ENCODE peak calls at places on chromosomes 3 and 15, in eight cellular contexts. One of them, this sample, is unnamed.

GRCh38 chr15:42444415-42445063 is 46.4 kb downstream of the ZNF106 start:
- DNase-seq in endothelial cell: no peak
- DNase-seq in caudate nucleus: no peak
- DNase-seq in EL: peak
- DNase-seq in activated T-cell treated with anti-CD3 and anti-CD28 coated beads for 48 hours: no peak
- DNase-seq in pons: no peak
- DNase-seq in HuH-7: no peak
- DNase-seq in stimulated activated CD4-positive, alpha-beta T cell treated with anti-CD3 and anti-CD28 coated beads, Interleukin-1b, Interleukin-23, amount 100 ng/mL, for 48 hours: no peak
- DNase-seq in this sample: no peak

GRCh38 chr15:60679256-60679655 is 200.3 kb upstream of the ICE2 start:
- DNase-seq in caudate nucleus: no peak
- DNase-seq in stimulated activated CD4-positive, alpha-beta T cell treated with anti-CD3 and anti-CD28 coated beads, Interleukin-1b, Interleukin-23, amount 100 ng/mL, for 48 hours: no peak
- DNase-seq in pons: no peak
- DNase-seq in endothelial cell: no peak
- DNase-seq in activated T-cell treated with anti-CD3 and anti-CD28 coated beads for 48 hours: no peak
- DNase-seq in HuH-7: no peak
- DNase-seq in EL: peak
- DNase-seq in this sample: no peak

GRCh38 chr3:192597511-192597910 is 129.8 kb downstream of the FGF12 start:
- DNase-seq in caudate nucleus: no peak
- DNase-seq in HuH-7: no peak
- DNase-seq in endothelial cell: no peak
- DNase-seq in activated T-cell treated with anti-CD3 and anti-CD28 coated beads for 48 hours: no peak
- DNase-seq in EL: no peak
- DNase-seq in pons: no peak
- DNase-seq in stimulated activated CD4-positive, alpha-beta T cell treated with anti-CD3 and anti-CD28 coated beads, Interleukin-1b, Interleukin-23, amount 100 ng/mL, for 48 hours: no peak
- DNase-seq in this sample: no peak

GRCh38 chr15:48177383-48177874 is 666 bp downstream of the MYEF2 start:
- DNase-seq in caudate nucleus: no peak
- DNase-seq in stimulated activated CD4-positive, alpha-beta T cell treated with anti-CD3 and anti-CD28 coated beads, Interleukin-1b, Interleukin-23, amount 100 ng/mL, for 48 hours: no peak
- DNase-seq in HuH-7: peak
- DNase-seq in endothelial cell: no peak
- DNase-seq in EL: peak
- DNase-seq in activated T-cell treated with anti-CD3 and anti-CD28 coated beads for 48 hours: no peak
- DNase-seq in pons: peak
- DNase-seq in this sample: no peak

GRCh38 chr15:67746022-67746421 is 79.3 kb upstream of the SKOR1 start:
- DNase-seq in endothelial cell: no peak
- DNase-seq in activated T-cell treated with anti-CD3 and anti-CD28 coated beads for 48 hours: no peak
- DNase-seq in caudate nucleus: no peak
- DNase-seq in stimulated activated CD4-positive, alpha-beta T cell treated with anti-CD3 and anti-CD28 coated beads, Interleukin-1b, Interleukin-23, amount 100 ng/mL, for 48 hours: no peak
- DNase-seq in pons: no peak
- DNase-seq in HuH-7: no peak
- DNase-seq in EL: peak
- DNase-seq in this sample: no peak

GRCh38 chr3:124584552-124585391 is 145.5 kb upstream of the UMPS start:
- DNase-seq in stimulated activated CD4-positive, alpha-beta T cell treated with anti-CD3 and anti-CD28 coated beads, Interleukin-1b, Interleukin-23, amount 100 ng/mL, for 48 hours: peak
- DNase-seq in activated T-cell treated with anti-CD3 and anti-CD28 coated beads for 48 hours: no peak
- DNase-seq in endothelial cell: peak
- DNase-seq in EL: peak
- DNase-seq in pons: no peak
- DNase-seq in HuH-7: peak
- DNase-seq in caudate nucleus: no peak
- DNase-seq in this sample: no peak

GRCh38 chr15:25394893-25395292 is 43.9 kb downstream of the UBE3A start:
- DNase-seq in HuH-7: no peak
- DNase-seq in endothelial cell: no peak
- DNase-seq in stimulated activated CD4-positive, alpha-beta T cell treated with anti-CD3 and anti-CD28 coated beads, Interleukin-1b, Interleukin-23, amount 100 ng/mL, for 48 hours: no peak
- DNase-seq in EL: no peak
- DNase-seq in activated T-cell treated with anti-CD3 and anti-CD28 coated beads for 48 hours: no peak
- DNase-seq in caudate nucleus: no peak
- DNase-seq in pons: no peak
- DNase-seq in this sample: no peak

GRCh38 chr3:61894988-61895935 is 333.9 kb downstream of the PTPRG start:
- DNase-seq in stimulated activated CD4-positive, alpha-beta T cell treated with anti-CD3 and anti-CD28 coated beads, Interleukin-1b, Interleukin-23, amount 100 ng/mL, for 48 hours: peak
- DNase-seq in activated T-cell treated with anti-CD3 and anti-CD28 coated beads for 48 hours: peak
- DNase-seq in endothelial cell: no peak
- DNase-seq in EL: peak
- DNase-seq in HuH-7: no peak
- DNase-seq in caudate nucleus: no peak
- DNase-seq in pons: peak
- DNase-seq in this sample: peak

GRCh38 chr3:4992118-4992517 is 12.9 kb downstream of the BHLHE40 start:
- DNase-seq in endothelial cell: no peak
- DNase-seq in stimulated activated CD4-positive, alpha-beta T cell treated with anti-CD3 and anti-CD28 coated beads, Interleukin-1b, Interleukin-23, amount 100 ng/mL, for 48 hours: no peak
- DNase-seq in HuH-7: no peak
- DNase-seq in EL: no peak
- DNase-seq in caudate nucleus: no peak
- DNase-seq in activated T-cell treated with anti-CD3 and anti-CD28 coated beads for 48 hours: no peak
- DNase-seq in pons: no peak
- DNase-seq in this sample: no peak

GRCh38 chr3:4416961-4417360 is 50.1 kb downstream of the SUMF1 start:
- DNase-seq in activated T-cell treated with anti-CD3 and anti-CD28 coated beads for 48 hours: peak
- DNase-seq in endothelial cell: no peak
- DNase-seq in caudate nucleus: no peak
- DNase-seq in HuH-7: no peak
- DNase-seq in stimulated activated CD4-positive, alpha-beta T cell treated with anti-CD3 and anti-CD28 coated beads, Interleukin-1b, Interleukin-23, amount 100 ng/mL, for 48 hours: peak
- DNase-seq in EL: peak
- DNase-seq in pons: peak
- DNase-seq in this sample: peak

GRCh38 chr3:140532793-140533330 is 145.0 kb upstream of the TRIM42 start:
- DNase-seq in stimulated activated CD4-positive, alpha-beta T cell treated with anti-CD3 and anti-CD28 coated beads, Interleukin-1b, Interleukin-23, amount 100 ng/mL, for 48 hours: no peak
- DNase-seq in activated T-cell treated with anti-CD3 and anti-CD28 coated beads for 48 hours: no peak
- DNase-seq in pons: no peak
- DNase-seq in endothelial cell: no peak
- DNase-seq in EL: no peak
- DNase-seq in HuH-7: no peak
- DNase-seq in caudate nucleus: no peak
- DNase-seq in this sample: no peak

GRCh38 chr3:158763421-158763820 is 31.2 kb upstream of the RARRES1 start:
- DNase-seq in activated T-cell treated with anti-CD3 and anti-CD28 coated beads for 48 hours: no peak
- DNase-seq in caudate nucleus: no peak
- DNase-seq in EL: no peak
- DNase-seq in endothelial cell: no peak
- DNase-seq in stimulated activated CD4-positive, alpha-beta T cell treated with anti-CD3 and anti-CD28 coated beads, Interleukin-1b, Interleukin-23, amount 100 ng/mL, for 48 hours: no peak
- DNase-seq in HuH-7: no peak
- DNase-seq in pons: no peak
- DNase-seq in this sample: no peak

GRCh38 chr3:97232635-97233034 is 418.2 kb downstream of the EPHA6 start:
- DNase-seq in EL: no peak
- DNase-seq in activated T-cell treated with anti-CD3 and anti-CD28 coated beads for 48 hours: no peak
- DNase-seq in HuH-7: no peak
- DNase-seq in endothelial cell: no peak
- DNase-seq in stimulated activated CD4-positive, alpha-beta T cell treated with anti-CD3 and anti-CD28 coated beads, Interleukin-1b, Interleukin-23, amount 100 ng/mL, for 48 hours: no peak
- DNase-seq in caudate nucleus: no peak
- DNase-seq in pons: no peak
- DNase-seq in this sample: no peak

GRCh38 chr15:60551147-60551780 is 72.3 kb upstream of the ICE2 start:
- DNase-seq in endothelial cell: no peak
- DNase-seq in stimulated activated CD4-positive, alpha-beta T cell treated with anti-CD3 and anti-CD28 coated beads, Interleukin-1b, Interleukin-23, amount 100 ng/mL, for 48 hours: peak
- DNase-seq in caudate nucleus: no peak
- DNase-seq in EL: no peak
- DNase-seq in HuH-7: no peak
- DNase-seq in activated T-cell treated with anti-CD3 and anti-CD28 coated beads for 48 hours: no peak
- DNase-seq in pons: no peak
- DNase-seq in this sample: no peak

GRCh38 chr3:183270344-183270743 is 17.3 kb downstream of the B3GNT5 start:
- DNase-seq in EL: no peak
- DNase-seq in endothelial cell: no peak
- DNase-seq in activated T-cell treated with anti-CD3 and anti-CD28 coated beads for 48 hours: no peak
- DNase-seq in stimulated activated CD4-positive, alpha-beta T cell treated with anti-CD3 and anti-CD28 coated beads, Interleukin-1b, Interleukin-23, amount 100 ng/mL, for 48 hours: no peak
- DNase-seq in pons: no peak
- DNase-seq in caudate nucleus: no peak
- DNase-seq in HuH-7: no peak
- DNase-seq in this sample: no peak

GRCh38 chr15:31216210-31216911 is 110.3 kb upstream of the KLF13 start:
- DNase-seq in pons: peak
- DNase-seq in EL: peak
- DNase-seq in HuH-7: peak
- DNase-seq in caudate nucleus: no peak
- DNase-seq in stimulated activated CD4-positive, alpha-beta T cell treated with anti-CD3 and anti-CD28 coated beads, Interleukin-1b, Interleukin-23, amount 100 ng/mL, for 48 hours: peak
- DNase-seq in activated T-cell treated with anti-CD3 and anti-CD28 coated beads for 48 hours: peak
- DNase-seq in endothelial cell: peak
- DNase-seq in this sample: peak